ENCODE peak calls at places on chromosome 2, in ten cellular contexts. L is body of pancreas, W is uterus, D is transverse colon, E is tibial nerve, A is stomach, X is Peyer's patch, S is adrenal gland, V is heart left ventricle, J is H1. Q is an unnamed sample.

GRCh38 chr2:144449028-144449406 is 70.9 kb downstream of the ZEB2 start:
- DNase-seq in L (no peak), W (no peak), D (no peak), E (no peak), A (no peak), X (no peak), S (peak; percentile 82), V (no peak), J (no peak), Q (peak; percentile 49)

GRCh38 chr2:96151595-96152300 is 6.5 kb upstream of the DUSP2 start:
- DNase-seq in L (no peak), W (no peak), D (no peak), E (no peak), A (no peak), X (no peak), S (no peak), V (no peak), J (no peak), Q (no peak)

GRCh38 chr2:41962912-41963652 is 84.7 kb upstream of the PKDCC start:
- DNase-seq in L (no peak), W (no peak), D (no peak), E (no peak), A (no peak), X (no peak), S (no peak), V (no peak), J (no peak), Q (no peak)

GRCh38 chr2:231926180-231926741 is at the start of gene NPPC:
- DNase-seq in L (peak; percentile 67), W (peak; percentile 70), D (no peak), E (no peak), A (peak; percentile 34), X (peak; percentile 43), S (peak; percentile 15), V (peak; percentile 65), J (no peak), Q (peak; percentile 77)

GRCh38 chr2:232900811-232901701 is 31.0 kb downstream of the SNORC start:
- DNase-seq in L (no peak), W (no peak), D (no peak), E (no peak), A (peak; percentile 20), X (no peak), S (peak; percentile 85), V (no peak), J (no peak), Q (no peak)

GRCh38 chr2:236054125-236054524 is 114.1 kb downstream of the GBX2 start:
- DNase-seq in L (no peak), W (no peak), D (no peak), E (peak; percentile 34), A (no peak), X (no peak), S (no peak), V (no peak), J (no peak), Q (no peak)

GRCh38 chr2:99340669-99341236 is 3.6 kb downstream of the EIF5B start:
- DNase-seq in L (no peak), W (no peak), D (no peak), E (no peak), A (no peak), X (no peak), S (no peak), V (no peak), J (no peak), Q (no peak)

GRCh38 chr2:164625378-164625971 is 4.2 kb upstream of the GRB14 start:
- DNase-seq in L (no peak), W (no peak), D (no peak), E (no peak), A (no peak), X (no peak), S (no peak), V (no peak), J (no peak), Q (no peak)

DNA sequence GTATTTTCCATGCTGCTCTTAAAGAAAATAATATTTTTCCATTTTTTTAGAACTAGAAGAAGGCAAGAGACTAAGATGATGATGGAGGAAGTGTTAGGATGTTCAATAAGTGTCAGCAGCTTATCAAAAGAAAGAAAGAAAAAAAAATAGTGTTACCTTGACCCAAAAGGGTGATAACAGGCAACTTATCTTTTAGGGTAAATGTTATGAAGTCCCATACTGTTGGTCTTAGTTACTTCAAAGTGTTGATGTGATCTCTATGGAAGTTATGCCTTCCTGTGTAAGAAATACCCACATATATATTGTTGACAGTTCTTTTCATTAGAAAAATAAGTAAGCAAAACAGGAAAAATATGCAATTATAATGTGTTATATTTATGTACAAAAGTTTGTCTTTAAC is 143.5 kb downstream of the OTX1 start:
- DNase-seq in L (no peak), W (no peak), D (no peak), E (no peak), A (no peak), X (no peak), S (no peak), V (no peak), J (no peak), Q (no peak)
- TF ChIP-seq CTCF in L (no peak), W (no peak), D (no peak), E (no peak), A (no peak), X (no peak), S (no peak), V (no peak), J (no peak), Q (no peak)

DNA sequence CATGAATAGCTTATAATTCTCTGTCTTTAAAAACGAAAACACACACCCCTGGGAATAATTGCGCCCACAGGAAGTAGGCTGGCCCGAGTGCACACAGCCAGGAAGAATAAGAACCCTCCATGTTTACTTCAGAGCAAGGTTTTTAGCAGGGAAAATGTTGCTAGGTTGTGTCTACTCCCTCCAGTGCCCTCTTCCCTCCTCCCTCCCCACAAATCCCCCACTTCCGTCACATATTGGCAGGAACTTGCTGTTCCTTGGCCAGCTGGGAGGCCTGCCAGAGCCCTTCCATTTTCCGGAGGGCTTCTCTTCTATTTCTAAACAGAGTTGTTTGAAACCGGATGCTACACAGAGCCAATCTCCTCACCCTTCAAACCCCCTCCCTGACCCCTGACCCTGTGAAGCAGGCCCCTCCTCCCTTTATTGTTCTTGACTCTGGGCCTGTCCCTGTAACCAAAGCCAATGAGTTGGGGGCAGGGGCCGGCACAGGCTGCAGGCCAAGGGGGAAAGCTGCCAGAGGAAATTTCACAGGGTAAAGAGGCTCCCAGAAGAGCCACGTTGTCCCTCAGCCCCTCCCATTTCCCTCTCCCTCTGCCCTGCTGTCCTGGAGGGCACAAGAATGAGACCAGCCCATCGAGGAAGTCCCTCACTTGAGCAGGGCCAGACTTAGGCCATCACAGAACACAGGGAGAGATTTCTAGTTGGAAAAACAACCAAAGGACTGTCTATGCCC is 49.8 kb upstream of the LGALSL start:
- DNase-seq in L (peak; percentile 86), W (peak; percentile 89), D (peak; percentile 79), E (peak; percentile 77), A (peak; percentile 70), X (peak; percentile 74), S (peak; percentile 91), V (peak; percentile 89), J (peak; percentile 54), Q (peak; percentile 94)
- H3K27ac ChIP-seq in L (peak overlapping the region; percentile 78), W (peak overlapping the region; percentile 80), D (peak overlapping the region; percentile 88), E (peak overlapping the region; percentile 90), A (peak overlapping the region; percentile 81), X (peak overlapping the region; percentile 21), S (peak overlapping the region; percentile 80), V (peak overlapping the region; percentile 97), J (peak overlapping the region; percentile 78), Q (peak overlapping the region; percentile 35)

GRCh38 chr2:110677530-110678456 is at the start of gene BUB1:
- DNase-seq in L (peak; percentile 98), W (peak; percentile 97), D (peak; percentile 98), E (peak; percentile 94), A (peak; percentile 98), X (peak; percentile 99), S (peak; percentile 98), V (peak; percentile 98), J (peak; percentile 87), Q (peak; percentile 98)

GRCh38 chr2:110677080-110677479 is 783 bp downstream of the BUB1 start:
- DNase-seq in L (no peak), W (no peak), D (no peak), E (no peak), A (no peak), X (no peak), S (no peak), V (no peak), J (no peak), Q (no peak)

GRCh38 chr2:110679865-110680264 is 2.0 kb upstream of the BUB1 start:
- DNase-seq in L (no peak), W (no peak), D (no peak), E (no peak), A (no peak), X (no peak), S (no peak), V (no peak), J (no peak), Q (peak; percentile 36)

GRCh38 chr2:110679337-110679707 is 1.5 kb upstream of the BUB1 start:
- DNase-seq in L (peak; percentile 14), W (no peak), D (no peak), E (peak; percentile 29), A (no peak), X (no peak), S (no peak), V (no peak), J (no peak), Q (peak; percentile 37)

GRCh38 chr2:110678457-110679336 is 834 bp upstream of the BUB1 start:
- DNase-seq in L (peak; percentile 32), W (peak; percentile 32), D (peak; percentile 18), E (peak; percentile 8), A (peak; percentile 27), X (peak; percentile 56), S (peak; percentile 31), V (peak; percentile 33), J (no peak), Q (peak; percentile 38)
- TF ChIP-seq POLR2A in L (no peak), W (no peak), D (no peak), E (no peak), A (no peak), X (no peak), S (no peak), V (no peak), J (no peak), Q (no peak)

GRCh38 chr2:16617282-16618266 is 48.1 kb downstream of the CYRIA start:
- DNase-seq in L (peak; percentile 47), W (peak; percentile 36), D (no peak), E (no peak), A (peak; percentile 87), X (no peak), S (no peak), V (no peak), J (no peak), Q (no peak)

GRCh38 chr2:16615246-16615645 is 50.4 kb downstream of the CYRIA start:
- DNase-seq in L (no peak), W (no peak), D (no peak), E (no peak), A (no peak), X (no peak), S (no peak), V (no peak), J (no peak), Q (no peak)

GRCh38 chr2:16614314-16614860 is 51.2 kb downstream of the CYRIA start:
- DNase-seq in L (peak; percentile 26), W (no peak), D (no peak), E (no peak), A (peak; percentile 43), X (no peak), S (peak; percentile 70), V (no peak), J (no peak), Q (no peak)

GRCh38 chr2:16613475-16613874 is 52.2 kb downstream of the CYRIA start:
- DNase-seq in L (no peak), W (no peak), D (no peak), E (no peak), A (no peak), X (no peak), S (no peak), V (no peak), J (no peak), Q (no peak)

DNA sequence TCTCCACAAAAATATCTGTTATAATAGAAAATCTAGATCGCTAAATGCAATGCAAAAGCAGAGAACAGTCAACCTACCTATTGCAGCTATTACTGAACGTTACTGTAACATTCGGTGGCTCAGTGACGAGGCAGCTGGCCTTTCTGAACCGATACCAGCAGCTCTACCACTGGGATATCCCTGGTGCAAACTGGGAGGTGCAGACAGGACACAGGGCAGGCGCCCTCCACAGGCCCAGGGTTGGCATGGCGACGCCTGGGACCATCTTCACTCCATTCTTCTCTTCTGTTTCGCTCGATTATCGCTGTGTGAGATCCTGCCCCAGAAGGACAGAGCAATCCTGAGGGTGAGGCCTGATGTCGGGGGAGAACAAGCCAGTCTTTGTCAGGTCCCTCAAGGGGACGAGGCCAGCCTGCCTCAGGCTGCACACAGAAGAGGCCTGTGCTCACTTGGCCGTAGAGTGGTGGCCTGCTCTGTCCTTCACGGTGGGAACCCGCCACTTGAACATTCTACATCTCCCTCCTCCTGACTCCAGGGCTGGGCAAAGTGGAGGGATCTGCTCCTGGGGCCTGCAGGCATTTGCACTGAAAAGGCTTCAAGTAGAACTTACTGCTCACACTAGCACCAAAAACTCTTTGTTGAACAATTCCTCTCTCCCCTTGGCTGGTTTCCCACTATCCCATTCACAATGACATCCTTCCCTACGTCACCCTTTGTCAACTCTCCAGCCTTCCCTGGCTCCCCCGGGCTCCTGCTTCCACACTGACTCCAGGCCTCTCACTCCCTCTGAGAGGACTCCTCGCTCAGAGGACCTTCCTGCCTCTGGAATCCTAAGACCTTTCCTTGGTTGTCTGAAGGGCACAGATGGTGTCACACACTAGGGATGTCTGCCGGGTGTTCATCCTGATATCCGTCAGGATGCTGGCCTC is 49.7 kb downstream of the CYRIA start:
- DNase-seq in L (no peak), W (peak; percentile 51), D (no peak), E (no peak), A (no peak), X (no peak), S (no peak), V (no peak), J (no peak), Q (no peak)
- TF ChIP-seq CTCF in L (no peak), W (no peak), D (no peak), E (no peak), A (no peak), X (no peak), S (no peak), V (no peak), J (peak; percentile 64), Q (no peak)